ENCODE peak calls at places on chromosomes 13 and 19, in seven cellular contexts. T is right lobe of liver, K is Daoy, A is brain microvascular endothelial cell, U is AG09319, N is neural progenitor cell, E is EL. W is an unnamed sample.
A peak's percentile ranks its signal among the peaks of the same experiment; 100 is the strongest.

GRCh38 chr19:40542197-40542859 is 34.3 kb upstream of the SHKBP1 start:
- DNase-seq in N (no peak), E (no peak), A (no peak), T (no peak), K (no peak), U (no peak), W (no peak)

GRCh38 chr13:28657784-28658538 is 969 bp upstream of the POMP start:
- DNase-seq in K (no peak), U (no peak), T (no peak), A (no peak), N (peak; percentile 15), E (peak; percentile 28), W (peak; percentile 12)

GRCh38 chr19:38401148-38401547 is 1.7 kb upstream of the FAM98C start:
- DNase-seq in N (no peak), K (no peak), A (peak; percentile 14), T (no peak), E (peak; percentile 31), U (no peak), W (peak; percentile 59)

GRCh38 chr19:38543807-38544568 is 73.8 kb downstream of the MAP4K1 start:
- DNase-seq in A (peak; percentile 97), T (peak; percentile 75), U (peak; percentile 44), N (no peak), E (peak; percentile 97), K (peak; percentile 90), W (peak; percentile 92)

GRCh38 chr13:99558570-99559180 is 57.4 kb downstream of the TM9SF2 start:
- DNase-seq in T (no peak), U (no peak), A (no peak), K (no peak), N (no peak), E (no peak), W (no peak)

GRCh38 chr13:104477256-104477655 is 1411.0 kb upstream of the SLC10A2 start:
- DNase-seq in N (no peak), A (peak; percentile 80), E (peak; percentile 3), T (no peak), K (no peak), U (no peak), W (no peak)

GRCh38 chr13:77437267-77437666 is 98.2 kb upstream of the SCEL start:
- DNase-seq in A (no peak), N (no peak), U (no peak), T (no peak), E (no peak), K (no peak), W (no peak)

GRCh38 chr19:15476334-15476733 is 3.0 kb downstream of the PGLYRP2 start:
- DNase-seq in N (no peak), T (no peak), A (no peak), K (no peak), U (no peak), E (no peak), W (no peak)

GRCh38 chr19:18848860-18849661 is 17.3 kb downstream of the UPF1 start:
- DNase-seq in U (no peak), N (no peak), T (peak; percentile 76), A (peak; percentile 30), K (peak; percentile 49), E (peak; percentile 65), W (no peak)

GRCh38 chr13:40096357-40096911 is 441.0 kb downstream of the COG6 start:
- DNase-seq in A (no peak), K (no peak), U (no peak), T (no peak), E (no peak), N (peak; percentile 26), W (no peak)

GRCh38 chr13:76965759-76966421 is 17.6 kb downstream of the ACOD1 start:
- DNase-seq in T (no peak), A (peak; percentile 62), E (peak; percentile 81), U (peak; percentile 75), K (peak; percentile 50), N (no peak), W (no peak)

GRCh38 chr13:29551214-29551613 is 44.3 kb downstream of the SLC7A1 start:
- DNase-seq in U (no peak), A (no peak), E (no peak), K (peak; percentile 13), N (no peak), T (no peak), W (no peak)

GRCh38 chr13:27261376-27261775 is 9.3 kb upstream of the RASL11A start:
- DNase-seq in E (peak; percentile 74), T (no peak), A (no peak), K (no peak), N (no peak), U (no peak), W (no peak)